ENCODE peak calls at places on chromosomes 1 and 21, in four cellular contexts. One of them, this sample, is unnamed.

GRCh38 chr1:186897008-186897407 is 68.3 kb downstream of the PLA2G4A start:
- DNase-seq in endodermal cell: no peak
- DNase-seq in A549: no peak
- DNase-seq in SK-N-SH: no peak
- DNase-seq in this sample: no peak

GRCh38 chr1:21933397-21934248 is 3.5 kb downstream of the HSPG2 start:
- DNase-seq in endodermal cell: peak; percentile 85
- DNase-seq in A549: no peak
- DNase-seq in SK-N-SH: no peak
- DNase-seq in this sample: no peak

GRCh38 chr21:43325968-43326367 is 101.0 kb downstream of the SIK1 start:
- DNase-seq in endodermal cell: no peak
- DNase-seq in A549: no peak
- DNase-seq in SK-N-SH: no peak
- DNase-seq in this sample: no peak

GRCh38 chr1:24380508-24380907 is 33.1 kb downstream of the STPG1 start:
- DNase-seq in endodermal cell: peak; percentile 20
- DNase-seq in A549: no peak
- DNase-seq in SK-N-SH: no peak
- DNase-seq in this sample: no peak

GRCh38 chr1:84998642-84999280 is 1.8 kb upstream of the MCOLN2 start:
- DNase-seq in endodermal cell: peak; percentile 46
- DNase-seq in A549: no peak
- DNase-seq in SK-N-SH: peak; percentile 6
- DNase-seq in this sample: peak; percentile 80

GRCh38 chr1:156922986-156923564 is 2.6 kb downstream of the LRRC71 start:
- DNase-seq in endodermal cell: no peak
- DNase-seq in A549: no peak
- DNase-seq in SK-N-SH: no peak
- DNase-seq in this sample: no peak

GRCh38 chr1:21631944-21632887 is 36.9 kb downstream of the RAP1GAP start:
- DNase-seq in endodermal cell: no peak
- DNase-seq in A549: no peak
- DNase-seq in SK-N-SH: peak; percentile 66
- DNase-seq in this sample: no peak

GRCh38 chr1:147091801-147092200 is 80.5 kb downstream of the PRKAB2 start:
- DNase-seq in endodermal cell: no peak
- DNase-seq in A549: no peak
- DNase-seq in SK-N-SH: no peak
- DNase-seq in this sample: no peak

GRCh38 chr21:41326414-41327080 is 9.9 kb downstream of the FAM3B start:
- DNase-seq in endodermal cell: no peak
- DNase-seq in A549: no peak
- DNase-seq in SK-N-SH: no peak
- DNase-seq in this sample: no peak

GRCh38 chr1:77263708-77264107 is 18.1 kb upstream of the AK5 start:
- DNase-seq in endodermal cell: no peak
- DNase-seq in A549: no peak
- DNase-seq in SK-N-SH: no peak
- DNase-seq in this sample: no peak

GRCh38 chr1:223724376-223724775 is 12.0 kb downstream of the CAPN2 start:
- DNase-seq in endodermal cell: no peak
- DNase-seq in A549: no peak
- DNase-seq in SK-N-SH: no peak
- DNase-seq in this sample: no peak

GRCh38 chr21:28228624-28228995 is 764.1 kb downstream of the LTN1 start:
- DNase-seq in endodermal cell: no peak
- DNase-seq in A549: no peak
- DNase-seq in SK-N-SH: no peak
- DNase-seq in this sample: no peak

GRCh38 chr1:73026114-73026513 is 743.8 kb upstream of the NEGR1 start:
- DNase-seq in endodermal cell: no peak
- DNase-seq in A549: no peak
- DNase-seq in SK-N-SH: no peak
- DNase-seq in this sample: no peak

GRCh38 chr1:182003953-182004586 is 57.4 kb downstream of the ZNF648 start:
- DNase-seq in endodermal cell: peak; percentile 72
- DNase-seq in A549: no peak
- DNase-seq in SK-N-SH: peak; percentile 6
- DNase-seq in this sample: no peak

GRCh38 chr1:209736467-209737117 is 19.3 kb upstream of the TRAF3IP3 start:
- DNase-seq in endodermal cell: no peak
- DNase-seq in A549: no peak
- DNase-seq in SK-N-SH: no peak
- DNase-seq in this sample: no peak

GRCh38 chr1:20078711-20079110 is 8.7 kb downstream of the PLA2G5 start:
- DNase-seq in endodermal cell: no peak
- DNase-seq in A549: no peak
- DNase-seq in SK-N-SH: no peak
- DNase-seq in this sample: no peak

GRCh38 chr1:90208949-90209348 is 214.0 kb downstream of the ZNF326 start:
- DNase-seq in endodermal cell: no peak
- DNase-seq in A549: no peak
- DNase-seq in SK-N-SH: no peak
- DNase-seq in this sample: no peak

GRCh38 chr21:17513214-17514123 is 626 bp downstream of the CXADR start:
- DNase-seq in endodermal cell: peak; percentile 75
- DNase-seq in A549: no peak
- DNase-seq in SK-N-SH: peak; percentile 74
- DNase-seq in this sample: peak; percentile 30

GRCh38 chr1:16236091-16236494 is 890 bp downstream of the CPLANE2 start:
- DNase-seq in endodermal cell: no peak
- DNase-seq in A549: peak; percentile 81
- DNase-seq in SK-N-SH: peak; percentile 82
- DNase-seq in this sample: peak; percentile 44

GRCh38 chr1:212668477-212668876 is 31.2 kb downstream of the BATF3 start:
- DNase-seq in endodermal cell: peak; percentile 24
- DNase-seq in A549: no peak
- DNase-seq in SK-N-SH: no peak
- DNase-seq in this sample: no peak

GRCh38 chr1:60664079-60664478 is 418.3 kb upstream of the NFIA start:
- DNase-seq in endodermal cell: no peak
- DNase-seq in A549: no peak
- DNase-seq in SK-N-SH: no peak
- DNase-seq in this sample: no peak

GRCh38 chr1:85339089-85339488 is 62.7 kb upstream of the BCL10 start:
- DNase-seq in endodermal cell: no peak
- DNase-seq in A549: no peak
- DNase-seq in SK-N-SH: no peak
- DNase-seq in this sample: no peak

GRCh38 chr1:22494943-22495579 is 43.4 kb downstream of the ZBTB40 start:
- DNase-seq in endodermal cell: no peak
- DNase-seq in A549: no peak
- DNase-seq in SK-N-SH: no peak
- DNase-seq in this sample: no peak

GRCh38 chr1:169890761-169891538 is 2.7 kb downstream of the SCYL3 start:
- DNase-seq in endodermal cell: peak; percentile 65
- DNase-seq in A549: no peak
- DNase-seq in SK-N-SH: no peak
- DNase-seq in this sample: peak; percentile 47

GRCh38 chr1:29655945-29656866 is 419.9 kb downstream of the PTPRU start:
- DNase-seq in endodermal cell: peak; percentile 80
- DNase-seq in A549: no peak
- DNase-seq in SK-N-SH: peak; percentile 53
- DNase-seq in this sample: no peak

GRCh38 chr1:193121616-193122593 is at the start of gene CDC73:
- DNase-seq in endodermal cell: peak; percentile 99
- DNase-seq in A549: peak; percentile 91
- DNase-seq in SK-N-SH: peak; percentile 98
- DNase-seq in this sample: peak; percentile 98

GRCh38 chr1:66831529-66832239 is 30.6 kb upstream of the INSL5 start:
- DNase-seq in endodermal cell: no peak
- DNase-seq in A549: no peak
- DNase-seq in SK-N-SH: no peak
- DNase-seq in this sample: no peak

GRCh38 chr1:164753521-164754077 is 194.6 kb downstream of the PBX1 start:
- DNase-seq in endodermal cell: no peak
- DNase-seq in A549: no peak
- DNase-seq in SK-N-SH: no peak
- DNase-seq in this sample: no peak

GRCh38 chr1:15290382-15290781 is 43.4 kb downstream of the FHAD1 start:
- DNase-seq in endodermal cell: no peak
- DNase-seq in A549: no peak
- DNase-seq in SK-N-SH: no peak
- DNase-seq in this sample: no peak

GRCh38 chr1:209250970-209251636 is 332.4 kb upstream of the CAMK1G start:
- DNase-seq in endodermal cell: no peak
- DNase-seq in A549: no peak
- DNase-seq in SK-N-SH: no peak
- DNase-seq in this sample: no peak

GRCh38 chr1:14975119-14975518 is 178.4 kb upstream of the TMEM51 start:
- DNase-seq in endodermal cell: no peak
- DNase-seq in A549: no peak
- DNase-seq in SK-N-SH: no peak
- DNase-seq in this sample: no peak

GRCh38 chr1:38840281-38840680 is 19.3 kb downstream of the RRAGC start:
- DNase-seq in endodermal cell: no peak
- DNase-seq in A549: no peak
- DNase-seq in SK-N-SH: no peak
- DNase-seq in this sample: no peak

GRCh38 chr21:21818898-21819297 is 820.7 kb downstream of the NCAM2 start:
- DNase-seq in endodermal cell: no peak
- DNase-seq in A549: no peak
- DNase-seq in SK-N-SH: peak; percentile 38
- DNase-seq in this sample: no peak

GRCh38 chr1:79398501-79398900 is 392.0 kb upstream of the ADGRL4 start:
- DNase-seq in endodermal cell: no peak
- DNase-seq in A549: no peak
- DNase-seq in SK-N-SH: no peak
- DNase-seq in this sample: no peak

GRCh38 chr21:45078371-45078770 is 4.0 kb downstream of the ADARB1 start:
- DNase-seq in endodermal cell: peak; percentile 31
- DNase-seq in A549: no peak
- DNase-seq in SK-N-SH: no peak
- DNase-seq in this sample: no peak
- H3K4me3 ChIP-seq in endodermal cell: no peak overlapping the region
- H3K4me3 ChIP-seq in A549: no peak overlapping the region
- H3K4me3 ChIP-seq in SK-N-SH: no peak overlapping the region
- H3K4me3 ChIP-seq in this sample: no peak overlapping the region

GRCh38 chr1:205432116-205432515 is 10.3 kb upstream of the LEMD1 start:
- DNase-seq in endodermal cell: no peak
- DNase-seq in A549: no peak
- DNase-seq in SK-N-SH: no peak
- DNase-seq in this sample: no peak

GRCh38 chr1:205430631-205431305 is 8.9 kb upstream of the LEMD1 start:
- DNase-seq in endodermal cell: peak; percentile 94
- DNase-seq in A549: peak; percentile 44
- DNase-seq in SK-N-SH: no peak
- DNase-seq in this sample: peak; percentile 69

GRCh38 chr1:205434738-205435137 is 12.9 kb upstream of the LEMD1 start:
- DNase-seq in endodermal cell: no peak
- DNase-seq in A549: no peak
- DNase-seq in SK-N-SH: no peak
- DNase-seq in this sample: no peak

GRCh38 chr1:205424881-205425635 is 3.2 kb upstream of the LEMD1 start:
- DNase-seq in endodermal cell: no peak
- DNase-seq in A549: no peak
- DNase-seq in SK-N-SH: no peak
- DNase-seq in this sample: no peak

DNA sequence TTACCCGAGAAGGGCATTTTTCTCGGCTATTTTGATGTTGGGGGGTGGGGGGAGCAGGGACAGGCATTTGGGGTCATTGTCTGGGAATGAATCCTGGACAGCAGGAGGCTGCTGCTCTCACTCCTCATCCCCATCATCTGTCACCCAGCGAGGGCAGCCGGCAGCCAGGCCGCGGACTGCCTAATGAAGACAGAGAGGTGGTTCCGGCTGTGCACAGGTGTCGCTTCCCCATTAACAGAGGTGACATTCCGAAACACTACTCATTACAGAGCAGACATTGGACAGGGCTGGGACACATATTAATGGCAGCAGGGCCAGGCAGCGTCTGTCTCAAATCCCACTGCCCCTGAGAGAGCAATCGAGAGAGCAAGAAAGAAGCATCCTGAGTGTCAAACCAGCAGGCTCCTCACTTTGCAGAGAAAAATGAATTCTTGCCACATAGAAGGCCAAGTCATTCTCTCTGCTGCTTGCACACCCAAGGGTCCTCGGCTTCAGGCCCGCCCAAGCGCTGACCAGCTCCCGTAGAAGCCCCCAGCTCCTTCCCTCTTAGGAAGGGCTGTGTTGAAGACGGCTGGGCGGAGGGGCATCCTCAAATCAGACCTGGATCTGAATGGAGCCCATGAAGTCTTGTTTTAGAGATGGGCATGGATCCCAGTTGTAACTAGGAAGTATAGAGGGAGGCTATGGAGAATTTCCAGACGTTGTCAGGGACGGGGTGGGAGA is 8.0 kb upstream of the LEMD1 start:
- DNase-seq in endodermal cell: peak; percentile 58
- DNase-seq in A549: no peak
- DNase-seq in SK-N-SH: no peak
- DNase-seq in this sample: no peak
- H3K4me1 ChIP-seq in endodermal cell: no peaks in the 10 kb centered on the region
- H3K4me1 ChIP-seq in A549: peaks cover 2% of the 10 kb centered on the region
- H3K4me1 ChIP-seq in SK-N-SH: no peaks in the 10 kb centered on the region
- H3K4me1 ChIP-seq in this sample: peaks cover 10% of the 10 kb centered on the region

GRCh38 chr1:190436615-190437014 is 41.0 kb downstream of the BRINP3 start:
- DNase-seq in endodermal cell: no peak
- DNase-seq in A549: peak; percentile 17
- DNase-seq in SK-N-SH: peak; percentile 19
- DNase-seq in this sample: no peak

GRCh38 chr1:190444464-190444863 is 33.2 kb downstream of the BRINP3 start:
- DNase-seq in endodermal cell: peak; percentile 39
- DNase-seq in A549: no peak
- DNase-seq in SK-N-SH: no peak
- DNase-seq in this sample: no peak

GRCh38 chr1:190439447-190439846 is 38.2 kb downstream of the BRINP3 start:
- DNase-seq in endodermal cell: no peak
- DNase-seq in A549: no peak
- DNase-seq in SK-N-SH: peak; percentile 11
- DNase-seq in this sample: no peak
- H3K4me3 ChIP-seq in endodermal cell: no peak overlapping the region
- H3K4me3 ChIP-seq in A549: no peak overlapping the region
- H3K4me3 ChIP-seq in SK-N-SH: no peak overlapping the region
- H3K4me3 ChIP-seq in this sample: no peak overlapping the region

DNA sequence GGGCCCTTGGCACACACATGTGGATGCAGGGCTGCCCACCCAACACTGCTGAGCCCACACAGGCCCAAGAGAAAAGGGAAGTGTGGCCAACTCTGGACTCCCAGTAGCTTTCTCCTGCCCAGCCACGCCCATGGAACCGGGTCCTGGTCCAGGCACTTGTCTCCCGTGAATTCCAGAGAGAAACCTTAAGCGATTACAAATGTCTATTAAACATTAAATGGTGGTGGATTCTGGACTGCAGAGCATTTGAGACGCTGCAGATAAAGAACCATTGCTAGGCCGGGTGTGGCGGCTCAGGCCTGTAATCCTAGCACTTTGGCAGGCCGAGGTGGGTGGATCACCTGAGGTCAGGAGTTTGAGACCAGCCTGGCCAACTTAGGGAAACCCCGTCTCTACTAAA is 100.6 kb upstream of the ARHGEF16 start:
- DNase-seq in endodermal cell: no peak
- DNase-seq in A549: no peak
- DNase-seq in SK-N-SH: no peak
- DNase-seq in this sample: no peak
- H3K4me1 ChIP-seq in endodermal cell: peaks cover 15% of the 10 kb centered on the region
- H3K4me1 ChIP-seq in A549: no peaks in the 10 kb centered on the region
- H3K4me1 ChIP-seq in SK-N-SH: no peaks in the 10 kb centered on the region
- H3K4me1 ChIP-seq in this sample: no peaks in the 10 kb centered on the region

GRCh38 chr1:63775418-63776127 is 1.8 kb downstream of the ROR1 start:
- DNase-seq in endodermal cell: no peak
- DNase-seq in A549: no peak
- DNase-seq in SK-N-SH: peak; percentile 19
- DNase-seq in this sample: no peak
- H3K4me3 ChIP-seq in endodermal cell: peak overlapping the region; percentile 77
- H3K4me3 ChIP-seq in A549: peak overlapping the region; percentile 83
- H3K4me3 ChIP-seq in SK-N-SH: peak overlapping the region; percentile 91
- H3K4me3 ChIP-seq in this sample: no peak overlapping the region

This sample was measured in CD4-positive, alpha-beta memory T cell.